ENCODE peak calls at places on chromosomes 12 and 14, in eight cellular contexts. I, E, F, N, S, A, H and B are unnamed samples.

GRCh38 chr12:70367268-70368141 is 1.4 kb downstream of the KCNMB4 start:
- DNase-seq in I (no peak), E (no peak), F (no peak), N (no peak), S (no peak), A (no peak), H (no peak), B (no peak)

GRCh38 chr14:87989613-87990299 is 3.2 kb downstream of the GALC start:
- DNase-seq in I (no peak), E (no peak), F (no peak), N (no peak), S (no peak), A (no peak), H (no peak), B (no peak)

GRCh38 chr12:8089718-8090117 is 7.6 kb downstream of the NECAP1 start:
- DNase-seq in I (no peak), E (no peak), F (no peak), N (no peak), S (no peak), A (no peak), H (no peak), B (no peak)

GRCh38 chr12:106051853-106052531 is 86.8 kb downstream of the NUAK1 start:
- DNase-seq in I (no peak), E (no peak), F (no peak), N (no peak), S (no peak), A (no peak), H (no peak), B (no peak)

GRCh38 chr14:34453226-34453625 is 8.8 kb downstream of the SPTSSA start:
- DNase-seq in I (no peak), E (no peak), F (no peak), N (no peak), S (no peak), A (no peak), H (no peak), B (no peak)

GRCh38 chr12:122395319-122395718 is 27.1 kb downstream of the CLIP1 start:
- DNase-seq in I (no peak), E (peak; percentile 52), F (no peak), N (peak; percentile 47), S (no peak), A (no peak), H (no peak), B (no peak)

GRCh38 chr14:41350476-41350875 is 256.2 kb upstream of the LRFN5 start:
- DNase-seq in I (no peak), E (no peak), F (no peak), N (no peak), S (no peak), A (no peak), H (no peak), B (no peak)

GRCh38 chr12:26610774-26611173 is 222.2 kb downstream of the ITPR2 start:
- DNase-seq in I (no peak), E (no peak), F (no peak), N (no peak), S (no peak), A (no peak), H (no peak), B (no peak)

GRCh38 chr12:74980510-74980909 is 229.1 kb downstream of the KCNC2 start:
- DNase-seq in I (no peak), E (peak; percentile 45), F (no peak), N (no peak), S (no peak), A (no peak), H (no peak), B (no peak)